ENCODE peak calls at places on chromosomes 3 and 15, in four cellular contexts. A, S, X and P are unnamed samples.

GRCh38 chr15:92809880-92810361 is 90.2 kb upstream of the CHD2 start:
- DNase-seq in A (peak; percentile 56), X (peak; percentile 69), S (peak; percentile 70), P (no peak)

GRCh38 chr3:64163755-64164148 is 61.5 kb downstream of the PRICKLE2 start:
- DNase-seq in S (no peak), A (peak; percentile 98), X (no peak), P (no peak)

GRCh38 chr15:70152070-70152480 is 54.4 kb upstream of the TLE3 start:
- DNase-seq in S (peak; percentile 65), X (no peak), A (peak; percentile 22), P (no peak)

GRCh38 chr15:55744026-55744655 is 1.2 kb upstream of the PRTG start:
- DNase-seq in X (no peak), S (no peak), A (no peak), P (no peak)

GRCh38 chr15:40328176-40328575 is 4.7 kb downstream of the INAFM2 start:
- DNase-seq in A (no peak), X (no peak), S (no peak), P (no peak)

GRCh38 chr15:66879968-66880367 is 177.9 kb downstream of the SMAD6 start:
- DNase-seq in A (peak; percentile 56), S (no peak), X (no peak), P (no peak)

GRCh38 chr3:157498374-157498773 is 4.8 kb downstream of the VEPH1 start:
- DNase-seq in X (no peak), S (no peak), A (no peak), P (no peak)

GRCh38 chr3:157125101-157125500 is 34.8 kb downstream of the CCNL1 start:
- DNase-seq in S (no peak), A (no peak), X (peak; percentile 64), P (no peak)

GRCh38 chr3:179021119-179021903 is 50.3 kb downstream of the ZMAT3 start:
- DNase-seq in A (no peak), X (no peak), S (no peak), P (no peak)

GRCh38 chr15:70492240-70493177 is 270.8 kb downstream of the UACA start:
- DNase-seq in X (no peak), S (peak; percentile 66), A (peak; percentile 94), P (peak; percentile 87)

GRCh38 chr3:109188726-109189125 is 52.2 kb downstream of the C3orf85 start:
- DNase-seq in S (peak; percentile 4), X (no peak), A (no peak), P (no peak)

GRCh38 chr3:12024959-12025570 is 20.9 kb downstream of the SYN2 start:
- DNase-seq in A (no peak), X (no peak), S (no peak), P (no peak)

GRCh38 chr3:78659386-78659987 is 1108.3 kb downstream of the ROBO1 start:
- DNase-seq in X (peak; percentile 57), A (peak; percentile 62), S (peak; percentile 22), P (no peak)

GRCh38 chr3:194225988-194226663 is 90.2 kb downstream of the HES1 start:
- DNase-seq in A (peak; percentile 33), X (no peak), S (no peak), P (no peak)

GRCh38 chr15:64251121-64251520 is 88.3 kb upstream of the PPIB start:
- DNase-seq in A (no peak), S (no peak), X (no peak), P (no peak)

GRCh38 chr15:42088801-42089640 is 5.3 kb downstream of the PLA2G4D start:
- DNase-seq in X (no peak), A (no peak), S (peak; percentile 40), P (no peak)

GRCh38 chr3:128133273-128133883 is 9.8 kb upstream of the RUVBL1 start:
- DNase-seq in A (peak; percentile 70), X (no peak), S (peak; percentile 16), P (no peak)

DNA sequence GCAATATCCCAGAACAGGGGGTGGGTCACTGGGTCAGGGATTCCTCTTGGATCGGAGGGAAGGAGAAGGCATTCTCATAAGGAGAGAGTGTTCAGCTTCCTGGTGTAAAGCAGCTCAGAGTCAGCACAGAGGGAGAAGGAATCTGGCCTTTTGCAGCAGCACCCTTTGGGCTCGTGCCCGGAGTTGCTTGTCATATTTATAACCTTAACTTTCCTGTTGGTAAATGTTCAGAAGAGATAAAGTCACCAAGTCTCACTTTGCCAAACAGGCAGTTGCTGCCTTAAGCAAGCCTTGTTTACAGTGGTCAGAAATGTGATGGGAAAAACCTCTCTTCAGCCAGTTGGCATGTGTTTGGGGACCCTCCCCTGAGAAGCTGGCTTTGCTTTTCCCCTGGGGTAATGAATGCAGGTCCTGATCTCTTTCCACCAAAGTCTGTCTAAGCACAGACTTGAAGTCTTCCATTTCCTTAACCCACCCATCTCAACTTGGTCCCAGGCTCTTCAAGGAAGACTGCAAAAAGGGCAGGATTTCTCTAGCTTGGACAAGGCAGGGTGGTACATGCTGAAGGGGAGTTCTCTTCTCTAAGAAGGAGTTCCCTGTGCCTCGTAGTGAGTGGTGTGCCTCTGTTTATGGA is 206.9 kb upstream of the BHLHE40 start:
- DNase-seq in A (peak; percentile 89), X (no peak), S (peak; percentile 91), P (peak; percentile 93)
- H3K4me1 ChIP-seq in A (peaks cover 12% of the 10 kb centered on the region), X (no peaks in the 10 kb centered on the region), S (peaks cover 20% of the 10 kb centered on the region), P (peaks cover 2% of the 10 kb centered on the region)

GRCh38 chr15:75367913-75368688 is at the start of gene MAN2C1:
- DNase-seq in S (peak; percentile 98), X (peak; percentile 97), A (peak; percentile 97), P (peak; percentile 98)
- H3K27ac ChIP-seq in S (peak within 1 kb of the TSS; percentile 93), X (peak within 1 kb of the TSS; percentile 94), A (peak within 1 kb of the TSS; percentile 81), P (peak within 1 kb of the TSS; percentile 1)

GRCh38 chr15:81747477-81747876 is 298.3 kb downstream of the MEX3B start:
- DNase-seq in A (no peak), S (no peak), X (no peak), P (no peak)
- H3K4me1 ChIP-seq in A (no peaks in the 10 kb centered on the region), S (no peaks in the 10 kb centered on the region), X (peaks cover 6% of the 10 kb centered on the region), P (no peaks in the 10 kb centered on the region)

GRCh38 chr3:134090031-134090430 is 60.3 kb upstream of the SLCO2A1 start:
- DNase-seq in X (no peak), S (no peak), A (peak; percentile 72), P (no peak)
- H3K27ac ChIP-seq in X (no peak overlapping the region), S (no peak overlapping the region), A (peak overlapping the region; percentile 40), P (no peak overlapping the region)

GRCh38 chr15:89857673-89858072 is 36.1 kb downstream of the AP3S2 start:
- DNase-seq in S (peak; percentile 96), X (no peak), A (no peak), P (no peak)

GRCh38 chr15:89863918-89864317 is 29.9 kb downstream of the AP3S2 start:
- DNase-seq in S (peak; percentile 51), A (no peak), X (no peak), P (no peak)

GRCh38 chr15:89860446-89860845 is 33.3 kb downstream of the AP3S2 start:
- DNase-seq in X (no peak), S (peak; percentile 60), A (no peak), P (no peak)

GRCh38 chr15:89858661-89859458 is 34.9 kb downstream of the AP3S2 start:
- DNase-seq in X (no peak), S (peak; percentile 95), A (no peak), P (no peak)

GRCh38 chr15:89860851-89861360 is 32.9 kb downstream of the AP3S2 start:
- DNase-seq in A (no peak), S (peak; percentile 94), X (no peak), P (no peak)
- H3K4me1 ChIP-seq in A (peaks cover 5% of the 10 kb centered on the region), S (peaks cover 6% of the 10 kb centered on the region), X (no peaks in the 10 kb centered on the region), P (no peaks in the 10 kb centered on the region)